ENCODE peak calls at places on chromosomes 4 and X, in seven cellular contexts. R, T, E, G, A, Y and X are unnamed samples.

GRCh38 chr4:29423836-29424721 is 1296.1 kb upstream of the PCDH7 start:
- DNase-seq in R (no peak), T (no peak), E (no peak), G (no peak), A (no peak), Y (peak; percentile 83), X (no peak)

GRCh38 chr4:122826596-122827257 is at the start of gene FGF2:
- DNase-seq in R (peak; percentile 73), T (no peak), E (peak; percentile 85), G (peak; percentile 87), A (peak; percentile 79), Y (peak; percentile 67), X (peak; percentile 88)

GRCh38 chr4:110480031-110480549 is 4.1 kb downstream of the ENPEP start:
- DNase-seq in R (no peak), T (no peak), E (no peak), G (no peak), A (no peak), Y (peak; percentile 41), X (no peak)

GRCh38 chr4:175651701-175652100 is 160.4 kb downstream of the GPM6A start:
- DNase-seq in R (no peak), T (no peak), E (no peak), G (no peak), A (no peak), Y (no peak), X (no peak)

GRCh38 chrX:111129949-111130348 is 34.0 kb downstream of the PAK3 start:
- DNase-seq in R (no peak), T (no peak), E (no peak), G (no peak), A (no peak), Y (no peak), X (no peak)

GRCh38 chr4:6360385-6360784 is 90.7 kb downstream of the WFS1 start:
- DNase-seq in R (no peak), T (no peak), E (no peak), G (no peak), A (peak; percentile 30), Y (no peak), X (peak; percentile 91)

GRCh38 chr4:47484169-47484568 is 906 bp upstream of the ATP10D start:
- DNase-seq in R (no peak), T (no peak), E (no peak), G (no peak), A (no peak), Y (no peak), X (no peak)

GRCh38 chr4:140135529-140136021 is 18.4 kb downstream of the MAML3 start:
- DNase-seq in R (peak; percentile 72), T (no peak), E (no peak), G (peak; percentile 75), A (no peak), Y (no peak), X (no peak)

GRCh38 chrX:49290215-49290614 is 13.2 kb upstream of the GAGE10 start:
- DNase-seq in R (no peak), T (no peak), E (no peak), G (no peak), A (no peak), Y (no peak), X (no peak)

GRCh38 chr4:114109776-114110175 is 130.3 kb upstream of the ARSJ start:
- DNase-seq in R (no peak), T (no peak), E (no peak), G (no peak), A (no peak), Y (no peak), X (no peak)

GRCh38 chr4:19694829-19695228 is 556.9 kb upstream of the SLIT2 start:
- DNase-seq in R (no peak), T (no peak), E (no peak), G (no peak), A (no peak), Y (no peak), X (no peak)

GRCh38 chr4:48725414-48725813 is 54.7 kb downstream of the FRYL start:
- DNase-seq in R (no peak), T (no peak), E (no peak), G (no peak), A (no peak), Y (no peak), X (no peak)

GRCh38 chr4:8517946-8518345 is 62.2 kb upstream of the GPR78 start:
- DNase-seq in R (no peak), T (no peak), E (no peak), G (no peak), A (no peak), Y (no peak), X (no peak)

GRCh38 chrX:154047266-154047665 is 27.6 kb upstream of the IRAK1 start:
- DNase-seq in R (no peak), T (no peak), E (no peak), G (no peak), A (no peak), Y (no peak), X (no peak)

GRCh38 chrX:124401696-124402095 is 55.3 kb downstream of the SH2D1A start:
- DNase-seq in R (no peak), T (no peak), E (no peak), G (no peak), A (no peak), Y (no peak), X (no peak)

GRCh38 chr4:89298788-89299152 is 8.8 kb downstream of the GPRIN3 start:
- DNase-seq in R (no peak), T (no peak), E (no peak), G (no peak), A (no peak), Y (peak; percentile 10), X (no peak)

GRCh38 chr4:123547167-123547817 is 150.7 kb downstream of the SPRY1 start:
- DNase-seq in R (no peak), T (no peak), E (peak; percentile 81), G (no peak), A (peak; percentile 67), Y (no peak), X (peak; percentile 79)

GRCh38 chr4:26762650-26763049 is 98.0 kb upstream of the STIM2 start:
- DNase-seq in R (no peak), T (no peak), E (no peak), G (no peak), A (no peak), Y (no peak), X (no peak)

GRCh38 chr4:25900901-25901500 is 13.0 kb upstream of the SMIM20 start:
- DNase-seq in R (no peak), T (no peak), E (no peak), G (no peak), A (no peak), Y (no peak), X (no peak)

GRCh38 chrX:9662148-9662547 is 103.5 kb downstream of the GPR143 start:
- DNase-seq in R (no peak), T (no peak), E (no peak), G (no peak), A (no peak), Y (peak; percentile 85), X (no peak)

GRCh38 chrX:102858826-102859627 is 78.0 kb upstream of the RAB40AL start:
- DNase-seq in R (no peak), T (no peak), E (no peak), G (no peak), A (no peak), Y (no peak), X (peak; percentile 47)

GRCh38 chr4:9916346-9916745 is 105.0 kb downstream of the SLC2A9 start:
- DNase-seq in R (no peak), T (no peak), E (no peak), G (no peak), A (no peak), Y (no peak), X (no peak)

GRCh38 chr4:81632581-81633247 is 161.0 kb upstream of the RASGEF1B start:
- DNase-seq in R (no peak), T (no peak), E (no peak), G (no peak), A (no peak), Y (no peak), X (no peak)

GRCh38 chr4:20623936-20624335 is 76.3 kb upstream of the PACRGL start:
- DNase-seq in R (no peak), T (no peak), E (no peak), G (no peak), A (no peak), Y (no peak), X (no peak)

GRCh38 chr4:56618734-56619133 is 62.4 kb downstream of the HOPX start:
- DNase-seq in R (no peak), T (no peak), E (no peak), G (no peak), A (no peak), Y (no peak), X (no peak)